ENCODE peak calls at places on chromosomes 11 and 22, in seven cellular contexts. J is GM23338, I is lung, C is right atrium auricular region, O is OCI-LY7, N is cardiac muscle cell, U is heart left ventricle. F is an unnamed sample.

GRCh38 chr22:26631282-26631681 is 9.5 kb downstream of the CRYBA4 start:
- DNase-seq in J (no peak), I (no peak), C (no peak), O (no peak), N (no peak), U (no peak), F (no peak)

GRCh38 chr11:100004541-100004940 is 682.5 kb upstream of the ARHGAP42 start:
- DNase-seq in J (no peak), I (no peak), C (no peak), O (no peak), N (peak), U (peak), F (no peak)

GRCh38 chr11:5204787-5205186 is 4.3 kb upstream of the OR51V1 start:
- DNase-seq in J (peak), I (no peak), C (no peak), O (peak), N (peak), U (no peak), F (no peak)

GRCh38 chr11:74838188-74838587 is 89.5 kb downstream of the RNF169 start:
- DNase-seq in J (no peak), I (peak), C (no peak), O (no peak), N (no peak), U (no peak), F (no peak)

GRCh38 chr22:49103314-49104052 is 724.2 kb downstream of the BRD1 start:
- DNase-seq in J (no peak), I (no peak), C (no peak), O (no peak), N (no peak), U (no peak), F (no peak)

GRCh38 chr11:68942751-68943271 is 38.0 kb downstream of the MRGPRD start:
- DNase-seq in J (no peak), I (no peak), C (no peak), O (no peak), N (peak), U (no peak), F (no peak)

GRCh38 chr11:32005786-32006406 is 85.0 kb upstream of the RCN1 start:
- DNase-seq in J (no peak), I (no peak), C (no peak), O (no peak), N (peak), U (no peak), F (no peak)

GRCh38 chr11:23509023-23509422 is 648.7 kb upstream of the CCDC179 start:
- DNase-seq in J (no peak), I (no peak), C (no peak), O (no peak), N (peak), U (no peak), F (no peak)

GRCh38 chr11:77387701-77388100 is 86.2 kb downstream of the PAK1 start:
- DNase-seq in J (no peak), I (no peak), C (no peak), O (no peak), N (no peak), U (no peak), F (no peak)

GRCh38 chr11:119370486-119371046 is 10.9 kb downstream of the USP2 start:
- DNase-seq in J (no peak), I (no peak), C (no peak), O (peak), N (no peak), U (peak), F (peak)

GRCh38 chr11:130003717-130004001 is 1.0 kb upstream of the PRDM10 start:
- DNase-seq in J (no peak), I (no peak), C (no peak), O (no peak), N (no peak), U (no peak), F (peak)

GRCh38 chr11:101880208-101880607 is 34.6 kb upstream of the CEP126 start:
- DNase-seq in J (peak), I (no peak), C (no peak), O (peak), N (peak), U (no peak), F (no peak)

GRCh38 chr22:46297151-46297819 is 615 bp downstream of the GTSE1 start:
- DNase-seq in J (peak), I (no peak), C (no peak), O (peak), N (peak), U (no peak), F (peak)

GRCh38 chr11:122803306-122803705 is 35.0 kb upstream of the CRTAM start:
- DNase-seq in J (no peak), I (no peak), C (no peak), O (no peak), N (peak), U (no peak), F (no peak)

GRCh38 chr11:66317766-66318575 is 1.1 kb upstream of the CD248 start:
- DNase-seq in J (peak), I (peak), C (peak), O (peak), N (peak), U (peak), F (no peak)

GRCh38 chr11:75733346-75734107 is 15.9 kb downstream of the MOGAT2 start:
- DNase-seq in J (no peak), I (no peak), C (no peak), O (no peak), N (no peak), U (no peak), F (no peak)

GRCh38 chr11:76159983-76160661 is 46.2 kb downstream of the WNT11 start:
- DNase-seq in J (no peak), I (no peak), C (no peak), O (no peak), N (no peak), U (no peak), F (peak)

GRCh38 chr22:22203048-22203971 is 41.3 kb upstream of the VPREB1 start:
- DNase-seq in J (peak), I (no peak), C (no peak), O (no peak), N (no peak), U (no peak), F (no peak)

GRCh38 chr11:113519989-113520613 is 44.9 kb upstream of the DRD2 start:
- DNase-seq in J (no peak), I (no peak), C (no peak), O (no peak), N (no peak), U (no peak), F (no peak)

GRCh38 chr22:38214248-38215056 is 12.7 kb downstream of the MAFF start:
- DNase-seq in J (peak), I (peak), C (peak), O (peak), N (peak), U (peak), F (peak)

GRCh38 chr22:46691571-46691970 is 46.5 kb downstream of the CERK start:
- DNase-seq in J (no peak), I (no peak), C (no peak), O (no peak), N (no peak), U (no peak), F (no peak)

GRCh38 chr11:25941353-25941752 is 390.6 kb upstream of the ANO3 start:
- DNase-seq in J (no peak), I (no peak), C (no peak), O (no peak), N (no peak), U (no peak), F (no peak)

GRCh38 chr11:115420524-115420923 is 83.7 kb downstream of the CADM1 start:
- DNase-seq in J (no peak), I (no peak), C (no peak), O (no peak), N (no peak), U (no peak), F (no peak)

GRCh38 chr22:40966683-40967082 is 15.5 kb downstream of the RBX1 start:
- DNase-seq in J (no peak), I (no peak), C (no peak), O (no peak), N (no peak), U (no peak), F (no peak)
- H3K27ac ChIP-seq in J (no peak), I (no peak), C (peak), O (no peak), N (no peak), U (no peak), F (no peak)

GRCh38 chr11:120945042-120945441 is 78.9 kb upstream of the TBCEL start:
- DNase-seq in J (peak), I (no peak), C (no peak), O (no peak), N (no peak), U (no peak), F (no peak)
- TF ChIP-seq CTCF in J (peak), I (no peak), C (no peak), O (peak), N (no peak), U (no peak), F (no peak)

DNA sequence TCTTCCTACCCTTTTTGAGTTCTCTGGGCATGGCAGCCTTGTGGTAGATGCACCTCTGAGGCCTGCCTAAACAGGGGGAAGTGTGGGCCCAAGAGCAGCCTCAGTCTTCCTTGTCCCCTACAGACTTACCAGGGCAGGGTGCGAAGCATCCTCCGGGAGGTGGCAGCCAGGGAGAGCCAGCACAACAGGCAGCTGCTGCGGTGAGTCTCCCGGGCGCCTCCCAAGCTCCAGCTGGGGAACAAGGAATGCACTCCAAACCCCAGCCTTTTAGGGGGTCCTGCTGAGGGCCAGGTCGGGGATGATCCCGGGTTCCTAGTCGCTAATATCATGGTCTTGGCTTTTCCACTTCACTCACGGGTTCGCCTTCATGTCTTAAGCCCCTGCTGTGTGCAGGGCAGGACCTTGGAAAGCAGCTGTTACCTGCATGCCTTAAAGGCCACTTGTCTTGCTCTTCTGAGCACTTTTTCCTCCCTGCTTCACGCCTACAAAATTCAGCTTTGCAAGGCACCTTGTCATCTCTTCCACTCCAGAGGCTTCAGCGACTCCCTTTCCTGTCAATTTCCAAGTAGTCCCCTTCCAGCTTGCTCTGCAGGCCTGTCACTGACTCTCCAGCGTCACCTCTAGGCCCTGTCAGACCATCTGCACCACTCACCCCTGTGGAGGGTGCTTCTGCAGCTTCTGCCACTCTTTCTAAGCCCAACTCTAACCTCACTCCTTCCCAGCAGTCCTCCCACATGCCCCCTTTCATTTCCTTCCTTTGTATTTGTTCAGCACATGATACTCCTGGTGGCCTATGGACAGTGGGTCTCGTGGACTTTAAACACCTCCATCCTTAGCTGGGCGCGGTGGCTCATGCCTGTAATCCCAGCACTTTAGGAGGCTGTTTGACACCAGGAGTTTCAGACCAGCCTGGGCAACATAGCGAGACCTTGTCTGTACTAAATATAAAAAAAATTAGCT is 57.0 kb downstream of the PISD start:
- DNase-seq in J (no peak), I (no peak), C (no peak), O (no peak), N (no peak), U (no peak), F (no peak)
- H3K27ac ChIP-seq in J (no peak), I (no peak), C (no peak), O (no peak), N (no peak), U (no peak), F (no peak)

GRCh38 chr22:45090364-45090960 is 73.3 kb upstream of the NUP50 start:
- DNase-seq in J (peak), I (no peak), C (no peak), O (no peak), N (peak), U (no peak), F (no peak)
- TF ChIP-seq CTCF in J (no peak), I (no peak), C (no peak), O (no peak), N (no peak), U (no peak), F (no peak)